ENCODE peak calls at places on chromosomes 11 and 22, in seven cellular contexts. J is adrenal gland; P is CD8-positive, alpha-beta T cell; K is Panc1; D is bronchial epithelial cell; A is A549; L is HepG2. B is an unnamed sample.

GRCh38 chr11:9765320-9766101 is 101.6 kb downstream of the SWAP70 start:
- DNase-seq in K (no peak), L (peak), D (no peak), A (no peak), J (peak), P (no peak), B (no peak)

GRCh38 chr11:47446833-47447232 is 2.1 kb downstream of the RAPSN start:
- DNase-seq in K (no peak), P (no peak), D (no peak), J (no peak), L (no peak), A (no peak), B (no peak)

GRCh38 chr11:16981651-16982194 is 32.5 kb downstream of the PLEKHA7 start:
- DNase-seq in K (no peak), P (no peak), A (peak), D (no peak), L (peak), J (no peak), B (no peak)

GRCh38 chr22:44442856-44443595 is 55.0 kb downstream of the RTL6 start:
- DNase-seq in J (no peak), P (no peak), D (no peak), K (no peak), A (no peak), L (no peak), B (no peak)

GRCh38 chr11:48034926-48035876 is 54.8 kb downstream of the PTPRJ start:
- DNase-seq in D (no peak), A (no peak), J (no peak), P (no peak), L (no peak), K (no peak), B (no peak)

GRCh38 chr22:23376256-23376655 is 195.9 kb downstream of the BCR start:
- DNase-seq in L (peak), K (no peak), P (no peak), J (no peak), A (peak), D (peak), B (peak)

GRCh38 chr22:28424427-28425080 is 255.1 kb downstream of the TTC28 start:
- DNase-seq in K (peak), A (peak), L (peak), P (no peak), D (no peak), J (no peak), B (no peak)

GRCh38 chr11:132125855-132126841 is 755.7 kb downstream of the NTM start:
- DNase-seq in L (no peak), A (no peak), K (no peak), P (no peak), D (no peak), J (peak), B (no peak)

GRCh38 chr11:72037554-72038311 is 39.0 kb downstream of the IL18BP start:
- DNase-seq in L (no peak), D (peak), A (no peak), K (no peak), J (no peak), P (no peak), B (peak)

GRCh38 chr11:34449013-34449412 is 10.3 kb downstream of the CAT start:
- DNase-seq in D (no peak), L (no peak), K (no peak), J (no peak), A (no peak), P (no peak), B (no peak)

GRCh38 chr11:44622190-44622650 is 56.8 kb downstream of the CD82 start:
- DNase-seq in D (no peak), A (no peak), K (no peak), L (no peak), P (no peak), J (peak), B (no peak)

GRCh38 chr11:23997356-23997755 is 499.5 kb upstream of the LUZP2 start:
- DNase-seq in J (no peak), K (no peak), A (no peak), L (no peak), P (no peak), D (no peak), B (no peak)

GRCh38 chr11:125627236-125627910 is 2.4 kb downstream of the CHEK1 start:
- DNase-seq in P (no peak), K (no peak), L (no peak), A (no peak), J (no peak), D (peak), B (no peak)

GRCh38 chr11:99535406-99535805 is 514.7 kb downstream of the CNTN5 start:
- DNase-seq in A (no peak), K (no peak), L (no peak), P (no peak), J (no peak), D (no peak), B (no peak)

GRCh38 chr11:65377777-65378176 is 4.7 kb downstream of the SLC25A45 start:
- DNase-seq in J (no peak), K (no peak), L (no peak), A (no peak), D (no peak), P (no peak), B (no peak)

GRCh38 chr11:130608267-130608666 is 159.8 kb downstream of the ADAMTS15 start:
- DNase-seq in P (no peak), A (no peak), D (no peak), J (no peak), K (no peak), L (no peak), B (no peak)

GRCh38 chr11:65522640-65523322 is 2.1 kb upstream of the SCYL1 start:
- DNase-seq in L (no peak), J (peak), K (no peak), D (no peak), P (no peak), A (no peak), B (no peak)

GRCh38 chr11:117816151-117816741 is 8.3 kb downstream of the FXYD2 start:
- DNase-seq in A (peak), L (peak), P (no peak), D (peak), J (peak), K (no peak), B (no peak)

GRCh38 chr11:117817213-117818035 is 7.1 kb downstream of the FXYD2 start:
- DNase-seq in L (peak), K (peak), A (peak), J (peak), D (peak), P (peak), B (peak)

GRCh38 chr11:117815262-117815803 is 9.2 kb downstream of the FXYD2 start:
- DNase-seq in A (no peak), K (no peak), P (peak), L (no peak), J (peak), D (no peak), B (no peak)

GRCh38 chr11:117818036-117818858 is 6.3 kb downstream of the FXYD2 start:
- DNase-seq in A (peak), P (peak), J (peak), L (no peak), K (no peak), D (peak), B (no peak)

GRCh38 chr11:117816846-117817212 is 7.7 kb downstream of the FXYD2 start:
- DNase-seq in A (no peak), K (no peak), J (no peak), P (no peak), L (no peak), D (no peak), B (no peak)
- H3K4me3 ChIP-seq in A (no peak), K (no peak), J (no peak), P (no peak), L (no peak), D (no peak), B (no peak)

GRCh38 chr11:80632156-80632555 is 1191.3 kb upstream of the TENM4 start:
- DNase-seq in J (no peak), A (no peak), K (no peak), L (no peak), D (no peak), P (no peak), B (no peak)
- H3K4me3 ChIP-seq in J (no peak), A (no peak), K (no peak), L (no peak), D (no peak), P (no peak), B (no peak)

DNA sequence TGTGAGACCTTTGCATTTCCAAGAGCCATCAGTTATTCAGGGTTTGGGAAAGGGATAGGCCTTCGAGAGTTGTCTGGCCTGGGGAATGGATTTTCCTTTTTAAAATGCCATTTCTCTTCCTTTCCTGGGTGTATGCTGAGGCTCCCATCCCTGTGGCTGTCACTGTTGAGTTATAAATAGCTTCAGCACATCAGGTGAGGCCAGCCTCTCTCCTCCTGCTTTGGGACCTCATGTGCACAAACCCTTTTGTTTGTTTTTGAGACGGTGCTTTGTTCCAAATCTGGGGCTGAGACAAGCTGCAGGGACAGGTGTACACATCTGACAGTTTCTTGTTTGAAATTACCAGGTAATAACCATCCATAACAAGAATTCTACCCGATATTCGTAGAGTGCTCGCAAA is 1.3 kb downstream of the TEF start:
- DNase-seq in L (no peak), P (no peak), D (no peak), K (no peak), J (no peak), A (no peak), B (no peak)
- H3K4me3 ChIP-seq in L (peak), P (no peak), D (peak), K (peak), J (peak), A (no peak), B (no peak)

DNA sequence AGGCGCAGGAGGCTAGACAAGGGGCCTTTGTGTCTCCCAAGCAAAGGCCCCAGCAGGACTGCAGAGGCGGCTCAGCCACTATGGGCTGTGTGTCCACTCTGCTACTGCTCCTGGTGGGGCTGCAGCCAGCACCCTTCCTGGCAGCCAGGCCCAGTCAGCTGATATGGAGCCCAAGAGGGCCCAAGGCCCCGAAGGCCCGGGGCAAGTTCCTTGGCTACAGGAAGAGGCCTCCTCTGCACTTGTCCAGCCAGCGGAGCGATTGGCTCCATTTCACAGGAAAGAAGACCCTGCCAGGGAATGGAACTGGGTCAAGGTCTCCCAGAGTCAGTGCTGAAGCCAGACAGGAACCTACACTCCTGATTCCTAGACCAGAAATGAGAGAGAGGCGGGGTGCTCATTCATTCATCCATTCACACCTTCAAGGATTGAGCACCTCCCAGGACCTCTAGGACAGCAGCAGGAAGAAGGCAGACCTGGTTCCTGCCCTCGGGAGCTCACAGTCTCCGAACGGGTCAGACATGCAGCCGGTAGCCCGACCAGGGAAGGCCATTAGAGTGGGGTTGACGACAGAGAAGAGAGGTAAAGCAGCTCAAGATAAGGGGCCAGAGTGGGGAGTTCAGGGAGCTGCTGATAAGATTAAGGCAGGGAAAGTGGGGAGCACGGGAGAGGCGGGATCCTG is 811 bp upstream of the P2RY2 start:
- DNase-seq in J (peak), K (no peak), P (no peak), A (no peak), D (no peak), L (no peak), B (no peak)
- H3K4me3 ChIP-seq in J (peak), K (peak), P (no peak), A (peak), D (peak), L (peak), B (no peak)

GRCh38 chr22:33757041-33757440 is 163.2 kb downstream of the LARGE1 start:
- DNase-seq in A (no peak), K (no peak), J (no peak), P (no peak), D (no peak), L (no peak), B (no peak)

GRCh38 chr22:33758961-33759360 is 161.3 kb downstream of the LARGE1 start:
- DNase-seq in D (no peak), A (no peak), P (no peak), J (no peak), L (no peak), K (no peak), B (no peak)

GRCh38 chr22:33756508-33756949 is 163.7 kb downstream of the LARGE1 start:
- DNase-seq in A (no peak), L (no peak), D (no peak), K (no peak), P (no peak), J (no peak), B (no peak)

GRCh38 chr22:33758125-33758483 is 162.2 kb downstream of the LARGE1 start:
- DNase-seq in K (no peak), L (no peak), J (no peak), P (no peak), D (no peak), A (no peak), B (no peak)

DNA sequence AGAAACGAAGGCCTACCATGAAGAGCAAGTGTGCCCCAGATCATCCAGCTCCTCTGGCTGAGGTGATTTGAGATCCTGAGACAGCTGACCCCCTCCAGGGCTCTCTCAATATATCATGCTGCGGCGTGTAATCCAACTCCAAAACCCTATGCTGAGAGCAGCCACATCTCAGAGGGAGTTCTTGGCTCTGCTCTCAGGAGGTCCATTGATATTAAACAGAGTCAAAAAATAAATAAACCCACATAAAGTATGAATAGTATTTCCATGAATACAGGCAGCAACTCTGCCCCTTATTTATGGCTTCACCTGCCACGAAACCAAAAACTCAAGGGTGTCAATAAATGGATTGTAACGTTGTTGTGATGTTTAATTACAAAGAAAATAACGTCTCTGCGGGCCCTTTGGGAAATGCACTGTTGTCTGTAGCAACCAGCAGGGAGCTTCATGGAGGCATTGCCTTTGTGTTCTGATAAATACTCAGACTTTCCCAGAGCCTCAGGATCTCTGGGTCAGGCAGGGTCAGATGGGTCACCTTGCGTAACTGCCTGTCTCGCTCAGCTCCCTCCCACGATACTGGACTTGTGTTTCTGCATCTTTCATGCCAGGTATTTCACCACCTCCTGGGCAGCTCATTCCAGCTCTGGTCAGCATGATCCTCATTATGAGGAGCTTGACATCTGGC is 162.7 kb downstream of the LARGE1 start:
- DNase-seq in P (no peak), J (peak), A (no peak), L (peak), K (no peak), D (no peak), B (no peak)
- H3K4me3 ChIP-seq in P (no peak), J (no peak), A (no peak), L (no peak), K (no peak), D (no peak), B (no peak)

GRCh38 chr11:67269401-67270255 is 3.4 kb downstream of the GRK2 start:
- DNase-seq in P (no peak), J (peak), L (no peak), K (no peak), D (no peak), A (no peak), B (no peak)
- H3K4me3 ChIP-seq in P (peak), J (peak), L (no peak), K (peak), D (no peak), A (no peak), B (peak)

GRCh38 chr11:119751281-119752060 is 22.5 kb upstream of the NECTIN1 start:
- DNase-seq in J (no peak), A (no peak), L (no peak), K (no peak), D (peak), P (no peak), B (no peak)
- H3K4me3 ChIP-seq in J (no peak), A (no peak), L (no peak), K (no peak), D (no peak), P (no peak), B (no peak)

GRCh38 chr11:59214141-59214893 is 1.6 kb upstream of the MPEG1 start:
- DNase-seq in L (no peak), D (no peak), P (no peak), K (no peak), A (no peak), J (no peak), B (no peak)

GRCh38 chr11:59219836-59220235 is 7.1 kb upstream of the MPEG1 start:
- DNase-seq in D (no peak), P (no peak), L (no peak), A (no peak), J (no peak), K (no peak), B (no peak)

GRCh38 chr11:59218893-59219292 is 6.2 kb upstream of the MPEG1 start:
- DNase-seq in D (no peak), A (no peak), L (no peak), P (no peak), J (no peak), K (no peak), B (no peak)

GRCh38 chr11:59212744-59213573 is at the start of gene MPEG1:
- DNase-seq in P (no peak), L (no peak), J (no peak), A (no peak), K (no peak), D (no peak), B (no peak)

DNA sequence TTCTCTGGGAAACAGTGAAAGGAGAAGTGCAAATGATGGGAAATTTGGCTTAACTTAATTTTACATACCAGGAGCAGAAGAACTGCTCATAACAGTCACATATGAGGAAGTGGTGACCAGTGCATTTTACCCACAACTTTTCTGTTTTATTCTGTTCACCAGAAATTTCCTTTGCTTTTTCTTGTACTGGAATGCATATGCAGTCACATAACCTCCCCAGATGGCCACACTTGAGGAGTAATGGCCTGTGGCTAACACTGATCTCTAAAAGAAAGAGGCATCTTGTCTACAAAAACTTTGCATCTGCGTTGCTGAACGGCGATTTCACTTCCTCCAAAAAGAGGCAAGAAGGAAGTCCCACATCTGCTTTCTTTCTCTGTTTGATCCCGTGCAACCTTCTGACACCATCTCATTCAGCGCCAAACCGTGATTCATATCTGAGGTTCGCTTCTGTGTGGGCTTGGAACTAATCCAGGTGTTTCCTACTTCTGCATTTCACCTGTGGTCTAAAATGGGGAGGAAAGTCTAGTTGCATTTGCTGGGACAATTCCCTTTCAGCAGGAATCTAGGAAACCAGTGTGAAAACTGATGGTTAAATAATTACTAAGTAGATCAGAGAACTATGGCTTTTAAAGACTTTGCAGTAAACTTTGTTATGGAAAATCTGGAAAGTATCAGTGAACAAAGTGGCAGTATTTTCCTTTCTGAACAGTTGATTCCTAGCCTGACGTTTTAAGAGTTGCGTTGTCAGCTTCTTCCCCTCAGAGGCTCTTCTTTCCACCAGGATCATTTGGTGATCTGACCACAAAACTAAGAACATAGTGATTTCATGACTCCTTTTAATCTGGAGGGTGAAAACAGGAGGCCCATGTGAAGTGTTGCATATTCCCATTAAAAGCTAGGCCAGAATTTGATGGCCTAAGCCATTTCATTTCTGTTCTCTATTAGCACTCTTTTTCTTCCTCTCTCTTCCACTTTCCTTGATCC is 4.2 kb upstream of the MPEG1 start:
- DNase-seq in L (no peak), D (peak), K (no peak), A (no peak), P (no peak), J (peak), B (peak)
- H3K4me3 ChIP-seq in L (no peak), D (no peak), K (no peak), A (no peak), P (no peak), J (no peak), B (peak)

B was measured in Jurkat, Clone E6-1.